ENCODE peak calls at places on chromosomes 13 and 19, in ten cellular contexts. Q is epithelial cell of proximal tubule; J is stimulated activated CD4-positive, alpha-beta T cell treated with anti-CD3 and anti-CD28 coated beads, Interleukin-1b, Interleukin-23, amount 100 ng/mL, for 24 hours; P is A172; X is stimulated activated CD8-positive, alpha-beta memory T cell treated with anti-CD3 and anti-CD28 coated beads, Interleukin-4, amount 100 ng/mL, for 1 hour; W is NCI-H774; F is Caki2; L is NCI-H2171; K is astrocyte of the hippocampus; M is epithelial cell of prostate. S is an unnamed sample.

GRCh38 chr19:49506575-49507105 is 5.8 kb upstream of the FCGRT start:
- DNase-seq in W (peak; percentile 42), M (no peak), Q (no peak), F (peak; percentile 64), J (no peak), P (peak; percentile 35), K (peak; percentile 59), X (no peak), L (no peak), S (peak; percentile 75)

GRCh38 chr19:5128251-5128931 is 159.5 kb downstream of the KDM4B start:
- DNase-seq in K (peak; percentile 87), W (no peak), X (no peak), Q (no peak), J (no peak), P (peak; percentile 61), M (no peak), F (no peak), L (no peak), S (no peak)

GRCh38 chr19:7833225-7834156 is 3.5 kb downstream of the EVI5L start:
- DNase-seq in Q (no peak), M (peak; percentile 84), K (peak; percentile 26), X (no peak), W (no peak), J (no peak), F (peak; percentile 58), L (peak; percentile 80), P (peak; percentile 69), S (no peak)

GRCh38 chr13:39201075-39201630 is 162.9 kb downstream of the NHLRC3 start:
- DNase-seq in J (no peak), X (no peak), M (no peak), W (no peak), K (no peak), Q (no peak), F (no peak), P (no peak), L (no peak), S (no peak)

GRCh38 chr19:1057185-1057857 is 9.6 kb upstream of the ARHGAP45 start:
- DNase-seq in F (no peak), L (peak; percentile 70), Q (no peak), X (no peak), J (no peak), K (peak; percentile 68), M (no peak), W (no peak), P (peak; percentile 72), S (peak; percentile 58)

GRCh38 chr13:29914591-29914990 is 64.2 kb upstream of the UBL3 start:
- DNase-seq in M (no peak), J (no peak), Q (no peak), P (no peak), L (no peak), X (no peak), K (no peak), W (no peak), F (no peak), S (no peak)

GRCh38 chr13:67736646-67737420 is 506.7 kb upstream of the PCDH9 start:
- DNase-seq in Q (peak; percentile 68), L (no peak), M (no peak), X (no peak), F (peak; percentile 84), J (no peak), P (peak; percentile 65), K (peak; percentile 90), W (no peak), S (peak; percentile 43)

GRCh38 chr19:49713236-49713845 is 22.4 kb downstream of the CPT1C start:
- DNase-seq in P (no peak), K (no peak), F (no peak), X (no peak), Q (no peak), W (no peak), M (peak; percentile 26), L (no peak), J (no peak), S (no peak)

GRCh38 chr13:89708013-89708412 is 1639.5 kb upstream of the MIR17HG start:
- DNase-seq in K (no peak), J (no peak), L (no peak), M (no peak), W (no peak), X (no peak), Q (no peak), P (no peak), F (no peak), S (no peak)

GRCh38 chr19:49953376-49953775 is 7.6 kb downstream of the SIGLEC11 start:
- DNase-seq in Q (no peak), F (no peak), K (no peak), J (no peak), X (no peak), P (no peak), W (no peak), L (no peak), M (no peak), S (no peak)

GRCh38 chr19:10929402-10929794 is 787 bp downstream of the TIMM29 start:
- DNase-seq in J (no peak), F (no peak), W (no peak), L (no peak), P (no peak), X (no peak), K (no peak), M (no peak), Q (no peak), S (no peak)

GRCh38 chr19:3479177-3479818 is 1.0 kb downstream of the SMIM24 start:
- DNase-seq in P (no peak), L (no peak), J (no peak), W (no peak), F (no peak), M (no peak), X (no peak), K (no peak), Q (no peak), S (peak; percentile 66)

GRCh38 chr19:47406711-47407416 is 12.5 kb downstream of the MEIS3 start:
- DNase-seq in P (no peak), W (no peak), K (peak; percentile 70), J (no peak), L (no peak), M (no peak), Q (no peak), X (no peak), F (no peak), S (no peak)

GRCh38 chr13:105118577-105118976 is 1416.9 kb downstream of the EFNB2 start:
- DNase-seq in F (no peak), P (no peak), K (peak; percentile 2), X (no peak), M (no peak), L (no peak), Q (no peak), W (no peak), J (no peak), S (no peak)

GRCh38 chr13:46168818-46169217 is 13.2 kb downstream of the LCP1 start:
- DNase-seq in F (no peak), Q (no peak), J (no peak), M (no peak), W (no peak), K (no peak), X (no peak), L (no peak), P (no peak), S (no peak)

GRCh38 chr19:46546194-46546896 is 50.7 kb upstream of the PNMA8B start:
- DNase-seq in P (peak; percentile 19), F (peak; percentile 66), J (no peak), X (no peak), W (peak; percentile 24), L (peak; percentile 28), M (no peak), Q (peak; percentile 30), K (peak; percentile 38), S (peak; percentile 61)

GRCh38 chr19:1206733-1207301 is 1.2 kb downstream of the STK11 start:
- DNase-seq in W (no peak), J (no peak), K (peak; percentile 54), Q (no peak), M (no peak), X (no peak), P (no peak), F (no peak), L (no peak), S (peak; percentile 40)

GRCh38 chr13:87656311-87656710 is 14.9 kb upstream of the SLITRK5 start:
- DNase-seq in W (no peak), Q (peak; percentile 25), M (no peak), X (no peak), K (peak; percentile 84), P (peak; percentile 23), L (no peak), J (no peak), F (no peak), S (no peak)

GRCh38 chr13:23789576-23790346 is 99.4 kb downstream of the MIPEP start:
- DNase-seq in P (no peak), J (no peak), K (no peak), W (no peak), F (no peak), L (no peak), M (no peak), Q (no peak), X (no peak), S (no peak)

GRCh38 chr19:48569814-48570213 is 17.8 kb downstream of the SULT2B1 start:
- DNase-seq in M (no peak), Q (no peak), K (peak; percentile 60), J (no peak), F (no peak), P (no peak), W (no peak), L (no peak), X (no peak), S (no peak)

GRCh38 chr19:27720155-27720554 is 1492.8 kb downstream of the UQCRFS1 start:
- DNase-seq in F (peak; percentile 29), M (no peak), P (no peak), W (no peak), J (no peak), K (no peak), L (no peak), Q (no peak), X (no peak), S (no peak)

GRCh38 chr13:45393941-45394570 is 24.1 kb downstream of the SLC25A30 start:
- DNase-seq in K (peak; percentile 79), X (no peak), W (no peak), P (peak; percentile 58), J (no peak), F (no peak), L (peak; percentile 58), Q (no peak), M (no peak), S (peak; percentile 58)

GRCh38 chr13:76638882-76639281 is 247.3 kb downstream of the KCTD12 start:
- DNase-seq in P (no peak), J (no peak), W (no peak), L (no peak), M (no peak), X (no peak), K (no peak), F (no peak), Q (no peak), S (no peak)

GRCh38 chr19:51901860-51902259 is 3.0 kb downstream of the ZNF649 start:
- DNase-seq in M (no peak), Q (no peak), K (no peak), P (no peak), W (no peak), J (no peak), L (no peak), F (no peak), X (no peak), S (no peak)

GRCh38 chr19:48560095-48560530 is 8.1 kb downstream of the SULT2B1 start:
- DNase-seq in M (no peak), K (no peak), Q (no peak), W (no peak), L (no peak), J (no peak), X (no peak), F (no peak), P (no peak), S (peak; percentile 72)

GRCh38 chr19:45952691-45953505 is 20.8 kb downstream of the NOVA2 start:
- DNase-seq in P (no peak), F (peak; percentile 89), K (peak; percentile 70), J (peak; percentile 36), X (no peak), L (peak; percentile 99), Q (no peak), W (peak; percentile 60), M (no peak), S (peak; percentile 89)

GRCh38 chr19:7831452-7831851 is 1.4 kb downstream of the EVI5L start:
- DNase-seq in Q (no peak), F (no peak), W (no peak), X (no peak), M (no peak), P (peak; percentile 50), L (no peak), K (peak; percentile 58), J (no peak), S (peak; percentile 73)

GRCh38 chr13:109271061-109271460 is 515.3 kb downstream of the IRS2 start:
- DNase-seq in P (no peak), J (no peak), L (no peak), X (no peak), W (no peak), K (peak; percentile 16), F (peak; percentile 53), M (no peak), Q (no peak), S (no peak)